ENCODE peak calls at places on chromosomes 1 and 21, in five cellular contexts. X is HepG2, E is GM12878, C is K562, Y is upper lobe of left lung. L is an unnamed sample.

GRCh38 chr1:181490740-181491712 is 7.7 kb downstream of the CACNA1E start:
- ATAC-seq in Y (no peak), C (no peak), E (no peak), X (no peak), L (peak; percentile 71)

GRCh38 chr1:9305216-9305615 is 12.5 kb downstream of the SPSB1 start:
- ATAC-seq in Y (no peak), E (no peak), X (no peak), C (no peak), L (no peak)

GRCh38 chr1:62794047-62794446 is 10.1 kb downstream of the ATG4C start:
- ATAC-seq in Y (no peak), E (peak; percentile 81), X (no peak), C (no peak), L (no peak)

GRCh38 chr1:20425622-20426021 is 60.4 kb downstream of the CAMK2N1 start:
- ATAC-seq in X (no peak), Y (no peak), C (no peak), E (no peak), L (no peak)

GRCh38 chr21:28485301-28486022 is 507.2 kb downstream of the LTN1 start:
- ATAC-seq in X (no peak), C (no peak), Y (no peak), E (no peak), L (no peak)

GRCh38 chr1:241992734-241993133 is 6.2 kb downstream of the MAP1LC3C start:
- ATAC-seq in C (peak; percentile 23), Y (no peak), E (no peak), X (no peak), L (peak; percentile 48)

GRCh38 chr1:204418174-204419063 is 6.8 kb upstream of the PPP1R15B start:
- ATAC-seq in E (peak; percentile 81), Y (no peak), X (no peak), C (peak; percentile 27), L (no peak)

GRCh38 chr1:112054504-112054903 is 65.0 kb upstream of the KCND3 start:
- ATAC-seq in E (no peak), Y (no peak), X (no peak), C (no peak), L (no peak)

GRCh38 chr1:44250113-44250781 is 37.0 kb downstream of the DMAP1 start:
- ATAC-seq in C (no peak), Y (no peak), X (no peak), E (no peak), L (no peak)

GRCh38 chr21:34271452-34271851 is 92.4 kb upstream of the KCNE2 start:
- ATAC-seq in C (no peak), Y (no peak), E (no peak), X (no peak), L (no peak)

GRCh38 chr21:41069305-41069642 is 98.7 kb upstream of the BACE2 start:
- ATAC-seq in C (no peak), Y (no peak), X (no peak), E (no peak), L (no peak)

GRCh38 chr1:68819190-68819829 is 322.4 kb upstream of the DEPDC1 start:
- ATAC-seq in E (peak; percentile 74), Y (no peak), C (no peak), X (peak; percentile 29), L (no peak)

GRCh38 chr1:93137604-93138292 is 42.5 kb downstream of the TMED5 start:
- ATAC-seq in C (no peak), Y (no peak), E (no peak), X (no peak), L (no peak)

GRCh38 chr21:35602811-35603210 is 457.5 kb downstream of the SETD4 start:
- ATAC-seq in X (no peak), Y (no peak), E (no peak), C (no peak), L (no peak)

GRCh38 chr1:156232222-156232621 is 9.8 kb upstream of the BGLAP start:
- ATAC-seq in Y (peak; percentile 17), C (peak; percentile 74), X (no peak), E (no peak), L (no peak)

GRCh38 chr1:207962716-207963428 is 51.9 kb upstream of the CD34 start:
- ATAC-seq in Y (peak; percentile 9), X (no peak), E (peak; percentile 44), C (peak; percentile 31), L (peak; percentile 21)

GRCh38 chr1:77643456-77643855 is 39.0 kb downstream of the ZZZ3 start:
- ATAC-seq in X (no peak), C (no peak), E (no peak), Y (no peak), L (no peak)

GRCh38 chr1:47471163-47471562 is 33.3 kb downstream of the FOXD2 start:
- ATAC-seq in C (no peak), X (no peak), E (no peak), Y (no peak), L (peak; percentile 83)

GRCh38 chr1:86546787-86547221 is at the start of gene CLCA4:
- ATAC-seq in E (no peak), X (no peak), Y (no peak), C (no peak), L (no peak)

GRCh38 chr1:20358761-20359263 is 68.1 kb downstream of the VWA5B1 start:
- ATAC-seq in C (no peak), E (no peak), Y (peak; percentile 52), X (peak; percentile 95), L (peak; percentile 63)

GRCh38 chr1:245997471-245998258 is 509.4 kb downstream of the SMYD3 start:
- ATAC-seq in C (peak; percentile 63), X (no peak), Y (no peak), E (no peak), L (peak; percentile 55)

GRCh38 chr1:151368000-151368744 is 4.3 kb downstream of the SELENBP1 start:
- ATAC-seq in X (no peak), C (no peak), E (no peak), Y (no peak), L (peak; percentile 26)

GRCh38 chr1:39165049-39165448 is 39.4 kb upstream of the MACF1 start:
- ATAC-seq in X (no peak), C (no peak), E (no peak), Y (no peak), L (no peak)

GRCh38 chr1:66258404-66259105 is 275.4 kb upstream of the SGIP1 start:
- ATAC-seq in E (peak; percentile 71), X (no peak), Y (no peak), C (no peak), L (no peak)

GRCh38 chr21:38505654-38506523 is 7.6 kb upstream of the ERG start:
- ATAC-seq in E (peak; percentile 86), Y (peak; percentile 88), X (peak; percentile 95), C (peak; percentile 95), L (no peak)

GRCh38 chr1:53606197-53607095 is 132.5 kb downstream of the GLIS1 start:
- ATAC-seq in Y (no peak), E (no peak), C (peak; percentile 61), X (peak; percentile 67), L (no peak)

GRCh38 chr1:47209725-47210330 is 20.0 kb upstream of the PDZK1IP1 start:
- ATAC-seq in C (no peak), X (no peak), Y (no peak), E (no peak), L (no peak)

GRCh38 chr1:10692401-10693021 is 103.9 kb downstream of the CASZ1 start:
- ATAC-seq in E (peak; percentile 91), X (peak; percentile 78), Y (peak; percentile 76), C (peak; percentile 56), L (no peak)

GRCh38 chr1:204837440-204838084 is 33.1 kb upstream of the NFASC start:
- ATAC-seq in Y (no peak), C (peak; percentile 78), E (no peak), X (peak; percentile 56), L (no peak)

GRCh38 chr21:45442276-45442675 is 37.3 kb downstream of the COL18A1 start:
- ATAC-seq in Y (no peak), C (no peak), X (no peak), E (no peak), L (no peak)

GRCh38 chr1:32859915-32860314 is 10.8 kb downstream of the FNDC5 start:
- ATAC-seq in C (no peak), E (no peak), Y (no peak), X (no peak), L (no peak)

GRCh38 chr1:203462878-203463277 is 12.7 kb upstream of the PRELP start:
- ATAC-seq in E (no peak), X (no peak), C (no peak), Y (peak; percentile 58), L (peak; percentile 44)

GRCh38 chr1:4310396-4310923 is 343.9 kb upstream of the AJAP1 start:
- ATAC-seq in E (no peak), X (no peak), C (no peak), Y (no peak), L (no peak)

GRCh38 chr1:27192039-27192529 is 37.2 kb upstream of the SLC9A1 start:
- ATAC-seq in E (no peak), C (peak; percentile 59), Y (peak; percentile 73), X (peak; percentile 88), L (no peak)
- TF ChIP-seq EP300 in E (no peak), C (no peak), Y (no peak), X (no peak), L (no peak)

DNA sequence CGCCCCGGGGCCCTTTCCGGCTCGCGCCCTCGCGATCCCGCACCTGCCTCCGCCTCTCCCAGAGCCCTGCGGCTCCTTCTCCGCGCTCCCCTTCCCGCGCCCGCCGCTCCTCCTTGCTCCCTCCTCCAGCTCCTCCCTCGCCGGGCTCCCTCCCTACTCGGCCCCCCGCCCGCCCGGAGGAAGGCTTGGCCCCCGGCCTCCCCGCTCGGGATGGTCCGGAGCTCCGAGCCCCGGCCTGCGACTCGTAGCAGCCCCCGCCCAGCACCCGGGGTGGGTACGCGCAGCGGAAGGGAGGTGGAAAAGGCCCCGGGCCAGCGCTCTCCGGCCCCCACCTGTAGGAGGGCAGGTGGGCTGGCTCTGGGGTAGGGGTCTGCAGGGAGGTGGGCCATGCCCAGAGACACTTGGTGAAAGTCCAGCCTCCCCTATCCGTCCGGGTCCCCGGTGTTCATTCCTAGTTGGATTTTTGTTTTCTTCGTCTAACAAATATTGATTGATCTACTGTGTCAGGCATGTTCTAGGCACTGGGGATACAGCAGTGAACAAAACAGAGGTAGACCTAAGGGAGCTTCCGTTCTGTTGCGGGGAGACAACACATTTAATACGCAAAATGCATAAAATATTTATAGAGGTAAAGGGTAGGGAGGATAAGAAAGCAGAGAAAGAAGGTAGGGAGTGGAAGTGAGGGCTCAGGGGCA is at the start of gene HTR1D:
- ATAC-seq in E (peak; percentile 14), C (peak; percentile 64), X (peak; percentile 47), Y (no peak), L (no peak)
- H3K27me3 ChIP-seq in E (no peaks in the 10 kb centered on the region), C (peaks cover 31% of the 10 kb centered on the region), X (peaks cover 5% of the 10 kb centered on the region), Y (no peaks in the 10 kb centered on the region), L (peaks cover 76% of the 10 kb centered on the region)

DNA sequence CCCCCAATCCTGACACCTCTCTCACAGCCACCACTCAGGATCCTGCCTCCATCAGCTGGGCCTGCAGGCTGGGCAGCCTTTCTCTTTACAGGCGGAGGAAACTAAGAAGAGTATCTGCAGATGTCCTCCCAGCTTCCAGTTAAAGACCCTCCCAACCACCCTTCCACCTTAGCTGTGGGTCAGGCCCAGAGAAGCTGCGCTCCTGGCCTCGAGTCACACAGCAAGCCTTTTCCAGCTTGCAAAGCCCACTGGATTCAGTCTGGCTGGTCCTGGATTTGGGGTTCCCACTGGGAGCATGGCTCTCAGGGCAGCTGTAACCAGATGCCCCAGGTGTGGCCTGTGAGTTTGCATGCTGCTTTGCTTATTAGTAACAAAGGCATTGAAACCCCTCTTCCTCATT is 19.9 kb downstream of the KCNQ4 start:
- ATAC-seq in X (no peak), Y (no peak), C (no peak), E (no peak), L (no peak)
- TF ChIP-seq EP300 in X (no peak), Y (no peak), C (no peak), E (no peak), L (no peak)

DNA sequence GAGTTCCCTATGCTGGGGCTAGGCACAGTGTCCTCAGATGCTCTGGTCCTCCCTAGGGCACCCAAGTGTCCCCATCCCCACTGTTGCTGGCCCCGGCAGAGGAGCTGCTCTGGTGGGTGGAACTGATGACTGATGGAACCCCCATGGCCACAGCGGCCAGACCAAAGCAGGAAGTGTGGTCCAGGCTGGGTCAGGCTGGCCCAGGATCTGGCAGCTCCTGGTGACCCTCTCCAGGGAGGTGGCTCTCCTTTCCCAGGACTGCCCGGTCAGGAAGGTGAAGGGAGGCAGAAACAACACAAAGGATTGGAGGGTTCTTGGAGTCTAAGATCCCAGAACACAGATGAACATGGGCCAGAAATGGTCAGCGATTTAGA is 1.1 kb downstream of the NKAIN1 start:
- ATAC-seq in X (peak; percentile 30), E (no peak), C (no peak), Y (no peak), L (no peak)
- H3K27me3 ChIP-seq in X (peaks cover 54% of the 10 kb centered on the region), E (peaks cover 8% of the 10 kb centered on the region), C (peaks cover 61% of the 10 kb centered on the region), Y (no peaks in the 10 kb centered on the region), L (peaks cover 81% of the 10 kb centered on the region)

L was measured in gastroesophageal sphincter.